ENCODE peak calls at places on chromosomes 2 and 18, in six cellular contexts. Y is GM12878, E is H1, J is HCT116, L is NT2/D1, H is HepG2. A is an unnamed sample.

GRCh38 chr2:147051248-147051647 is 793.6 kb upstream of the ACVR2A start:
- DNase-seq in Y (no peak), E (no peak), J (no peak), L (no peak), H (no peak), A (no peak)

GRCh38 chr2:147327636-147328035 is 517.2 kb upstream of the ACVR2A start:
- DNase-seq in Y (peak), E (no peak), J (no peak), L (no peak), H (no peak), A (no peak)

GRCh38 chr18:49149011-49149410 is 198.2 kb upstream of the SMAD7 start:
- DNase-seq in Y (no peak), E (no peak), J (no peak), L (no peak), H (no peak), A (no peak)

GRCh38 chr18:76339246-76339620 is 155.8 kb downstream of the ZNF516 start:
- DNase-seq in Y (no peak), E (no peak), J (no peak), L (no peak), H (no peak), A (no peak)

GRCh38 chr18:45566025-45566740 is 49.1 kb upstream of the SLC14A2 start:
- DNase-seq in Y (no peak), E (no peak), J (no peak), L (no peak), H (no peak), A (no peak)

GRCh38 chr2:165698621-165698946 is 95.5 kb downstream of the GALNT3 start:
- DNase-seq in Y (peak), E (peak), J (peak), L (peak), H (peak), A (peak)

GRCh38 chr18:2223394-2223793 is 347.9 kb downstream of the METTL4 start:
- DNase-seq in Y (no peak), E (no peak), J (no peak), L (no peak), H (no peak), A (no peak)

GRCh38 chr2:71696381-71696780 is 243.0 kb downstream of the DYSF start:
- DNase-seq in Y (no peak), E (no peak), J (no peak), L (no peak), H (no peak), A (no peak)

GRCh38 chr2:11559066-11559785 is 25.4 kb downstream of the GREB1 start:
- DNase-seq in Y (no peak), E (no peak), J (no peak), L (no peak), H (no peak), A (no peak)

GRCh38 chr2:54722641-54723299 is 692 bp upstream of the EML6 start:
- DNase-seq in Y (no peak), E (no peak), J (peak), L (no peak), H (no peak), A (no peak)

GRCh38 chr18:26504831-26505230 is 43.5 kb downstream of the KCTD1 start:
- DNase-seq in Y (no peak), E (no peak), J (no peak), L (no peak), H (no peak), A (no peak)

GRCh38 chr2:106115250-106115649 is 78.9 kb downstream of the UXS1 start:
- DNase-seq in Y (no peak), E (no peak), J (peak), L (no peak), H (peak), A (peak)

GRCh38 chr2:138577066-138577465 is 75.5 kb downstream of the SPOPL start:
- DNase-seq in Y (no peak), E (no peak), J (no peak), L (no peak), H (no peak), A (no peak)

GRCh38 chr2:200276472-200276871 is 30.0 kb upstream of the SPATS2L start:
- DNase-seq in Y (no peak), E (no peak), J (no peak), L (no peak), H (no peak), A (no peak)

GRCh38 chr18:77103181-77103875 is 29.3 kb downstream of the MBP start:
- DNase-seq in Y (no peak), E (no peak), J (no peak), L (no peak), H (no peak), A (no peak)

GRCh38 chr2:7726989-7727388 is 809.8 kb downstream of the RNF144A start:
- DNase-seq in Y (no peak), E (no peak), J (no peak), L (no peak), H (no peak), A (no peak)

GRCh38 chr18:34867520-34867919 is 157.4 kb downstream of the DTNA start:
- DNase-seq in Y (no peak), E (peak), J (peak), L (peak), H (peak), A (no peak)

GRCh38 chr18:62720766-62721613 is 5.6 kb downstream of the PHLPP1 start:
- DNase-seq in Y (no peak), E (no peak), J (no peak), L (no peak), H (no peak), A (no peak)

DNA sequence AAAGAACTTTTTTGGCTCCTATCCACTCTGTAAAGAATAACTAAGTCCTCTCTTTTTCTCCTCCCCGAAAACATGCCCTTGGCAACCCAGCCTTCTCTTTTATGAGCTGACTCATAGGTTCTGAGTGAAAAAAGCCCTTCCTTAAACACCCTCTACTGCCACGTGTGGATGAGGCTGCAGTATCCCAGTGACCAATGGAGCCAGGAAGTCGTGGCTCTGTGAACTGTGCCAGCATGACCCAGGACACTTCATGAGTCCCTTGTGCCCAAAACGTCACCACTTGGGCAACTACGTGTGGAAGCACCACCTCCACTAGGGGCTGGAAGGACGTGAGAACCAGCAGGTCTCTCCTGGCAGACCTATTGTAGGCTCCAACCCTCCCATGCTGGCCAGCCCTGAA is 349.6 kb downstream of the TNS1 start:
- DNase-seq in Y (no peak), E (no peak), J (peak), L (no peak), H (no peak), A (no peak)
- TF ChIP-seq ZNF274 in Y (no peak), E (no peak), J (no peak), L (no peak), H (no peak), A (no peak)

GRCh38 chr18:23912356-23912755 is 102.2 kb upstream of the TTC39C start:
- DNase-seq in Y (no peak), E (no peak), J (no peak), L (no peak), H (no peak), A (no peak)
- TF ChIP-seq ZNF274 in Y (no peak), E (no peak), J (no peak), L (no peak), H (no peak), A (no peak)

GRCh38 chr18:78937166-78937565 is 42.5 kb upstream of the SALL3 start:
- DNase-seq in Y (no peak), E (no peak), J (no peak), L (no peak), H (no peak), A (no peak)
- TF ChIP-seq ZNF274 in Y (no peak), E (no peak), J (no peak), L (no peak), H (no peak), A (no peak)

DNA sequence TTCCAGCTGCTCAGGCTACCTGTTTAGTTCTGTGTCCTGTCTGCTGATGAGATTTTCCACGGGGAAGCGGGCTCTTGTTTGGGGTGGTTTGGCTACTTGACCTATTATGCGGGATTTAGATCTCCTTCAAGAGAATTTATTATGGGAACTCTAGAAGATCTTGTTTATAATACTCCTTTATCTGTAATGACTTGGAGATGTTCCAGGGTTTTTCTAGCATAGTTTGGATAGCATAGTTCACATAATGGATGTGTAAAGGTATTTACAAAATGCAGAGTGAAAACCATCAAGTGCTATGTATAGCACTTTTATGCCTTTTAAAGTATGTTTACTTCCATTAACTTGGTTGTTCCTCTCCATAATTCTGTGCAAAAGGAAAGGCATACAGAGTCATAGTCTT is 204.7 kb upstream of the SPRED2 start:
- DNase-seq in Y (no peak), E (no peak), J (no peak), L (no peak), H (no peak), A (no peak)
- TF ChIP-seq ZNF274 in Y (no peak), E (no peak), J (no peak), L (no peak), H (no peak), A (no peak)

GRCh38 chr2:133352719-133353118 is 215.5 kb downstream of the NCKAP5 start:
- DNase-seq in Y (no peak), E (no peak), J (no peak), L (no peak), H (no peak), A (no peak)
- TF ChIP-seq ZNF274 in Y (no peak), E (no peak), J (no peak), L (no peak), H (no peak), A (no peak)

DNA sequence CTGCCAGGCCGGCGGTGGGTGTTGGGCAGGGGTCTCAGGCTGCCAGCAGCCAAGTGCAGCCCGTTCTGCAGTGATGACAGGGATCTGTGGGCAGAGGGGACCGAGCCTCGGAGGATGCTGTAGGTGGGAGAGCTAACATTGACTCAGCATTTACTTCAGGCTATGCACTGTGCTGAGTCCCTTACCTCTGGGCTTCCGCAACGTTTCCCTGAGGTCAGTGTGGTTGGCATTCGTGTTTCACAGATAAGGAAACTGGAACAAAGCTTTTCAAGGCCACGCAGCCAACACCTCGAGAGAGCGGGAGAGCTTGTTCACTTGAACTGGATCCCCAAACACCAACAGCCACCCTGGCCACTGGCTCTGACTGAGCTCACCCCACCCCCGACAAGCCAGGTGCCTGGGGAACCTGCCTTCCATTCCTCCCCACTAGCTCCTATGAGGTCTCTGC is 839 bp upstream of the GPR148 start:
- DNase-seq in Y (no peak), E (no peak), J (no peak), L (no peak), H (no peak), A (no peak)
- TF ChIP-seq ZNF274 in Y (no peak), E (no peak), J (no peak), L (no peak), H (no peak), A (no peak)

DNA sequence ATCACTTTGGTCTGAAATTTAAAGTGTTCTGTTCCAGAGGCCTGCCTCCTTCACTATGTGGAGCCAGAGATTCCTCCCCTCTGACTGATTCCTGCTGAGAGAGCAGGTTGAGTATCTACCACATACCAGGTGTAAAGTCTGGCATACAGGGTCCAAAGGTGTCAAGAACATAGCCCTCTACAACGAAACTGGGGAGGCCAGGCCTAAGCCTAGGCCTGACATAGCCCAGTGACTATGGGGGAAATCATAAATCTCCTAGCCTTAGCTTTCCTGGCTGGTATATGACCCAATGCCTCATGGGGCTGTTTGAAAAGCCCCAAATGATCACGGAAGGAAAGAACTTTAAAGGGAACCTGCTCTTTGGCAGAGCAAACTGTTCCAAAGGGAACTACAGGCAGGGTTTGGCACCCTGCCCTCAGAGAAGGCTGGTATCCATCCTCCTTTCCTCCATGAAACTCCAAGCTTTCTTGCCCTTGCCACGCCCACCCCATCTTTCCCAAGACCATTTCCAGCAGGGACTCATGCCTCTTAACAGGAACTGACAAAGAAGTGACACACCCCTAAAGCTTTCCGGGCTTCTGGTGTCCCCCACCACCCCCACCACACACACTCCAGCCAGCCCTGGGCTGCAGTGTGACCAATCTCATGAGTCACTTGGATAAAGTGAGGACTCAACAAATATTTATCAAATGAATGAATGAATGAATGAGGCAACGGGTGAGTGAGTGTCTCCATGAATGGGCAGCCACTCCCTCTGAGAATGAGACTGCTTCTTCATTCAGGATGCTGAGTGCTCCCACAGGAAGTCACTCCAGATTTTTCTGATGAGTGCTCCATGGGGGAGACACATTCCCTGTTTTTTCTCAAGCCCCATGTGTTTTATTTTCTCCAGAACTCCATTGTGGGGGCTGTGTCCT is 114.5 kb upstream of the STPG4 start:
- DNase-seq in Y (no peak), E (no peak), J (peak), L (no peak), H (peak), A (peak)
- TF ChIP-seq ZNF274 in Y (no peak), E (no peak), J (no peak), L (no peak), H (no peak), A (no peak)